ENCODE peak calls at places on chromosomes 11 and 22, in five cellular contexts. A is stomach, N is spleen, X is upper lobe of left lung, B is H1. Y is an unnamed sample.

GRCh38 chr11:12290477-12290922 is 86.9 kb upstream of the PARVA start:
- DNase-seq in N (no peak), B (no peak), A (peak; percentile 15), X (no peak), Y (no peak)

GRCh38 chr11:73157141-73158010 is 15.3 kb upstream of the FCHSD2 start:
- DNase-seq in N (peak; percentile 80), B (no peak), A (no peak), X (peak; percentile 54), Y (peak; percentile 35)

GRCh38 chr22:25405854-25406509 is 158.5 kb upstream of the GRK3 start:
- DNase-seq in B (no peak), X (no peak), N (no peak), A (no peak), Y (no peak)

GRCh38 chr11:29527391-29527936 is 489.4 kb downstream of the KCNA4 start:
- DNase-seq in A (no peak), B (no peak), X (peak; percentile 31), N (no peak), Y (no peak)

GRCh38 chr11:45659818-45660160 is 5.6 kb downstream of the CHST1 start:
- DNase-seq in A (no peak), B (no peak), N (no peak), X (no peak), Y (no peak)

GRCh38 chr22:16828876-16829275 is 3.7 kb upstream of the XKR3 start:
- DNase-seq in N (no peak), B (no peak), X (no peak), A (no peak), Y (no peak)

GRCh38 chr22:33726294-33726711 is 194.0 kb downstream of the LARGE1 start:
- DNase-seq in B (no peak), X (no peak), N (no peak), A (no peak), Y (no peak)

GRCh38 chr22:24010018-24010391 is 1.1 kb upstream of the CABIN1 start:
- DNase-seq in A (no peak), N (no peak), X (no peak), B (no peak), Y (no peak)

GRCh38 chr11:61797263-61797944 is 4.7 kb downstream of the FEN1 start:
- DNase-seq in N (peak; percentile 76), X (peak; percentile 78), B (no peak), A (peak; percentile 83), Y (peak; percentile 83)

GRCh38 chr22:24474221-24474620 is 20.9 kb upstream of the UPB1 start:
- DNase-seq in B (no peak), A (no peak), X (no peak), N (no peak), Y (no peak)

GRCh38 chr11:134120921-134121526 is 52.2 kb downstream of the JAM3 start:
- DNase-seq in N (no peak), B (no peak), A (no peak), X (no peak), Y (no peak)

GRCh38 chr11:60594998-60595637 is 79.9 kb downstream of the MS4A13 start:
- DNase-seq in A (no peak), N (no peak), B (no peak), X (no peak), Y (no peak)

GRCh38 chr11:32658639-32659406 is 75.2 kb downstream of the EIF3M start:
- DNase-seq in A (no peak), B (no peak), X (no peak), N (no peak), Y (no peak)

GRCh38 chr11:64297722-64298358 is 2.3 kb upstream of the CATSPERZ start:
- DNase-seq in X (no peak), N (no peak), A (no peak), B (no peak), Y (peak; percentile 38)

GRCh38 chr11:11569936-11570491 is 51.8 kb downstream of the GALNT18 start:
- DNase-seq in X (peak; percentile 74), B (no peak), A (peak; percentile 48), N (peak; percentile 84), Y (peak; percentile 33)

GRCh38 chr11:66050581-66051231 is 1.5 kb upstream of the SF3B2 start:
- DNase-seq in B (no peak), X (no peak), N (peak; percentile 58), A (no peak), Y (no peak)

GRCh38 chr22:29309332-29310064 is 3.0 kb downstream of the GAS2L1 start:
- DNase-seq in X (peak; percentile 52), A (peak; percentile 80), N (peak; percentile 86), B (no peak), Y (peak; percentile 50)

GRCh38 chr22:49203091-49203862 is 624.4 kb downstream of the BRD1 start:
- DNase-seq in N (peak; percentile 41), X (peak; percentile 11), A (peak; percentile 4), B (no peak), Y (no peak)

GRCh38 chr22:22816766-22817410 is 70.7 kb upstream of the IGLL5 start:
- DNase-seq in X (no peak), N (peak; percentile 54), B (no peak), A (no peak), Y (no peak)

GRCh38 chr11:58058276-58059010 is 27.7 kb downstream of the OR6Q1 start:
- DNase-seq in B (no peak), A (peak; percentile 50), N (no peak), X (peak; percentile 39), Y (peak; percentile 68)

GRCh38 chr11:8768625-8769333 is 86.2 kb downstream of the RPL27A start:
- DNase-seq in A (peak; percentile 55), X (peak; percentile 61), B (no peak), N (no peak), Y (no peak)

GRCh38 chr22:36911887-36912661 is 1.4 kb upstream of the CSF2RB start:
- DNase-seq in N (no peak), X (no peak), A (no peak), B (no peak), Y (no peak)

GRCh38 chr22:19357270-19358105 is 66.0 kb upstream of the CLTCL1 start:
- DNase-seq in A (no peak), X (no peak), B (no peak), N (no peak), Y (no peak)

GRCh38 chr11:84824624-84825023 is 802.5 kb downstream of the DLG2 start:
- DNase-seq in N (no peak), X (no peak), B (no peak), A (no peak), Y (no peak)

GRCh38 chr11:30333405-30333804 is 10.5 kb downstream of the ARL14EP start:
- DNase-seq in X (no peak), A (no peak), N (no peak), B (no peak), Y (no peak)

GRCh38 chr11:10308208-10308954 is 3.5 kb downstream of the ADM start:
- DNase-seq in X (no peak), A (no peak), N (no peak), B (no peak), Y (no peak)

GRCh38 chr11:117658809-117659208 is 138.2 kb downstream of the DSCAML1 start:
- DNase-seq in N (no peak), X (no peak), B (no peak), A (no peak), Y (peak; percentile 39)

GRCh38 chr11:117654281-117654680 is 142.7 kb downstream of the DSCAML1 start:
- DNase-seq in B (no peak), X (no peak), N (no peak), A (no peak), Y (no peak)

GRCh38 chr11:117657801-117658200 is 139.2 kb downstream of the DSCAML1 start:
- DNase-seq in A (no peak), X (no peak), N (no peak), B (no peak), Y (no peak)

GRCh38 chr11:117649656-117650055 is 147.4 kb downstream of the DSCAML1 start:
- DNase-seq in X (no peak), B (no peak), A (no peak), N (no peak), Y (no peak)

GRCh38 chr11:117654856-117655255 is 142.2 kb downstream of the DSCAML1 start:
- DNase-seq in X (no peak), A (no peak), N (no peak), B (no peak), Y (no peak)
- TF ChIP-seq CTCF in X (no peak), A (no peak), N (no peak), B (no peak), Y (no peak)

GRCh38 chr11:96242191-96242845 is 100.7 kb downstream of the MAML2 start:
- DNase-seq in X (no peak), A (no peak), N (no peak), B (no peak), Y (no peak)

GRCh38 chr11:96242971-96243647 is 99.9 kb downstream of the MAML2 start:
- DNase-seq in A (peak; percentile 93), N (peak; percentile 94), B (peak; percentile 82), X (peak; percentile 98), Y (peak; percentile 94)

DNA sequence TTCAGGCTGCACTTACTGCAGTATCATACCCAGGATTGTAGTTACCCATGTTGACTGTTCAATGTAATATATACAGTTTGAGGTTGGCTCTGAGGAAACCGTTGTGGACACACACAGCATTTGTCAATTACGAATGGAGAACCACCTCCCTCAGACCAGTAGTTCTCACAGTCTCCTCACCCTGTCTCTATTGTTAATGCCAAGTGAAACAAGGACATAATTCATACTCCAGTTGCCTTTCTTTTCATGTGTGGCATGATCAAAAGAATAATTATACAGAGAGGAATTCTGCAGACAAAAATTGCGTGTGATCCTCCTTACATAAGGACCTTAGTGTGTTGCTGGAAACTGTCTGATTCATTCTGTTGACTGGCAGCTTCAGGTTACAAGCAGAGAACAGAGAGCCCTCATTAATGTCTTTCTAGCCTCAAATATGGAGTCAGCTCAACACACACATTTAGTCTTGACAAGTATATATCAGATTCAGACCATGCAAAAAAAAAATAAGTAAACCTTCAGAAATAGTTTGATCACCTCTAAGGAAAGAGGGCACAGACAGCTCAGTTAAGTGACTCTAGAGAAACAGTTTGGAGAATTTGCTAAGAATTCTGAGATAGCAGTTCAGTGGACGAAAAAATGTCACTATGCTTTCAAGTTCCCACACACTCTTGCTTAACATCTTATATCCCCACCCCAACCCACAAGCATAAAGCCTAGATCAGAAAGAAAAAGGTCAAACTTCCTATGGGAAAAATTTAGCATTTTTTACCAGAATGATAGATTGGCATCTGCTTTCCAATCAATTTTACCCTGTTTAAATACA is 96.1 kb downstream of the MAML2 start:
- DNase-seq in X (no peak), N (no peak), B (no peak), A (no peak), Y (no peak)
- TF ChIP-seq POLR2AphosphoS5 in X (no peak), N (no peak), B (no peak), A (no peak), Y (no peak)

GRCh38 chr22:40071720-40072119 is 77.0 kb downstream of the FAM83F start:
- DNase-seq in B (no peak), A (no peak), N (no peak), X (no peak), Y (no peak)

GRCh38 chr22:40065981-40066380 is 71.2 kb downstream of the FAM83F start:
- DNase-seq in A (no peak), X (no peak), N (no peak), B (no peak), Y (no peak)

GRCh38 chr22:40070701-40071100 is 75.9 kb downstream of the FAM83F start:
- DNase-seq in X (no peak), N (no peak), A (no peak), B (no peak), Y (no peak)

GRCh38 chr22:40067639-40068038 is 72.9 kb downstream of the FAM83F start:
- DNase-seq in A (no peak), B (no peak), X (no peak), N (no peak), Y (no peak)
- TF ChIP-seq POLR2A in A (no peak), B (no peak), X (no peak), N (no peak), Y (no peak)

GRCh38 chr11:96241351-96241841 is 101.6 kb downstream of the MAML2 start:
- DNase-seq in X (no peak), N (no peak), A (no peak), B (no peak), Y (peak; percentile 57)
- TF ChIP-seq CTCF in X (no peak), N (peak; percentile 21), A (no peak), B (no peak), Y (no peak)

Y was measured in transverse colon.